ENCODE peak calls at places on chromosomes 7 and 10, in four cellular contexts. W, M, I and Y are unnamed samples.

GRCh38 chr7:158377800-158378623 is 209.6 kb downstream of the PTPRN2 start:
- DNase-seq in W (no peak), M (no peak), I (no peak), Y (no peak)

GRCh38 chr10:132713421-132714095 is 72.4 kb downstream of the NKX6-2 start:
- DNase-seq in W (no peak), M (no peak), I (no peak), Y (no peak)

GRCh38 chr10:102342958-102343357 is 52.5 kb upstream of the NFKB2 start:
- DNase-seq in I (peak; percentile 52), W (no peak), M (no peak), Y (peak; percentile 18)

GRCh38 chr7:74569501-74570075 is 87.9 kb upstream of the GTF2I start:
- DNase-seq in M (no peak), I (no peak), W (no peak), Y (no peak)

GRCh38 chr7:107874605-107875446 is 16.2 kb upstream of the DLD start:
- DNase-seq in M (no peak), W (peak; percentile 71), I (no peak), Y (peak; percentile 59)

GRCh38 chr10:59177031-59177861 is 803 bp downstream of the PHYHIPL start:
- DNase-seq in M (no peak), I (peak; percentile 21), W (peak; percentile 81), Y (peak; percentile 68)

GRCh38 chr7:78476851-78477405 is 678.4 kb downstream of the PHTF2 start:
- DNase-seq in W (no peak), I (no peak), M (no peak), Y (no peak)

GRCh38 chr7:29202651-29203069 is 8.1 kb downstream of the CHN2 start:
- DNase-seq in W (peak; percentile 95), I (no peak), M (no peak), Y (no peak)

GRCh38 chr7:107563072-107563760 is 504 bp downstream of the COG5 start:
- DNase-seq in W (peak; percentile 60), M (no peak), I (no peak), Y (no peak)

GRCh38 chr7:29851487-29851886 is 45.2 kb downstream of the WIPF3 start:
- DNase-seq in W (peak; percentile 49), I (no peak), M (no peak), Y (no peak)

GRCh38 chr7:96831446-96831845 is 121.8 kb upstream of the SEM1 start:
- DNase-seq in W (no peak), I (no peak), M (no peak), Y (no peak)

GRCh38 chr10:88372881-88373592 is 210.1 kb downstream of the RNLS start:
- DNase-seq in I (no peak), M (no peak), W (peak; percentile 62), Y (no peak)

GRCh38 chr10:112189465-112189864 is 5.9 kb upstream of the GPAM start:
- DNase-seq in W (no peak), I (no peak), M (no peak), Y (no peak)

GRCh38 chr10:101293007-101293723 is 60.8 kb upstream of the BTRC start:
- DNase-seq in I (no peak), M (no peak), W (no peak), Y (peak; percentile 62)

GRCh38 chr10:99917963-99918825 is 91.6 kb downstream of the DNMBP start:
- DNase-seq in M (no peak), I (no peak), W (no peak), Y (peak; percentile 96)

GRCh38 chr7:29809533-29810155 is 3.3 kb downstream of the WIPF3 start:
- DNase-seq in W (no peak), M (no peak), I (no peak), Y (no peak)

GRCh38 chr7:116966606-116967005 is 13.3 kb downstream of the ST7 start:
- DNase-seq in W (no peak), M (no peak), I (no peak), Y (no peak)

GRCh38 chr7:106309352-106309751 is 24.6 kb upstream of the NAMPT start:
- DNase-seq in M (no peak), W (no peak), I (no peak), Y (no peak)

GRCh38 chr7:130994378-130995115 is 260.5 kb upstream of the KLF14 start:
- DNase-seq in M (no peak), W (peak; percentile 46), I (no peak), Y (no peak)

GRCh38 chr10:71342850-71343773 is 24.1 kb downstream of the SLC29A3 start:
- DNase-seq in W (peak; percentile 38), M (no peak), I (no peak), Y (no peak)

GRCh38 chr7:54292171-54292925 is 249.8 kb upstream of the VSTM2A start:
- DNase-seq in M (no peak), I (no peak), W (no peak), Y (peak; percentile 84)

GRCh38 chr7:114857605-114858004 is 64.3 kb upstream of the MDFIC start:
- DNase-seq in W (no peak), M (no peak), I (no peak), Y (peak; percentile 22)

GRCh38 chr7:779480-779879 is 52.4 kb upstream of the PRKAR1B start:
- DNase-seq in M (no peak), I (no peak), W (no peak), Y (no peak)

GRCh38 chr7:117143580-117143979 is 179.3 kb downstream of the WNT2 start:
- DNase-seq in M (no peak), W (no peak), I (no peak), Y (no peak)

GRCh38 chr10:63210611-63211196 is 77.6 kb downstream of the NRBF2 start:
- DNase-seq in M (no peak), I (no peak), W (peak; percentile 15), Y (no peak)

GRCh38 chr7:135763261-135763660 is 14.6 kb upstream of the FAM180A start:
- DNase-seq in M (no peak), W (no peak), I (no peak), Y (no peak)

GRCh38 chr7:107966701-107967100 is 36.3 kb downstream of the LAMB1 start:
- DNase-seq in I (peak; percentile 63), W (no peak), M (no peak), Y (peak; percentile 91)

GRCh38 chr7:35694161-35694783 is 663 bp downstream of the HERPUD2 start:
- DNase-seq in W (peak; percentile 28), I (no peak), M (no peak), Y (no peak)

GRCh38 chr7:66377714-66378113 is 172.6 kb downstream of the TPST1 start:
- DNase-seq in M (no peak), W (no peak), I (no peak), Y (no peak)

GRCh38 chr7:132419538-132419937 is 156.7 kb downstream of the PLXNA4 start:
- DNase-seq in I (no peak), M (no peak), W (no peak), Y (no peak)

GRCh38 chr10:36506696-36507477 is 618.5 kb upstream of the ANKRD30A start:
- DNase-seq in M (no peak), W (no peak), I (no peak), Y (no peak)

GRCh38 chr10:78047314-78047891 is 13.7 kb downstream of the RPS24 start:
- DNase-seq in M (peak; percentile 86), I (peak; percentile 46), W (peak; percentile 76), Y (peak; percentile 93)

GRCh38 chr10:79019961-79020491 is 48.7 kb upstream of the ZMIZ1 start:
- DNase-seq in I (no peak), W (no peak), M (no peak), Y (peak; percentile 40)

GRCh38 chr7:44163591-44163990 is 22.5 kb upstream of the MYL7 start:
- DNase-seq in I (peak; percentile 86), W (no peak), M (no peak), Y (peak; percentile 15)

GRCh38 chr10:89215511-89215910 is 8.4 kb upstream of the CH25H start:
- DNase-seq in M (no peak), I (no peak), W (no peak), Y (no peak)

GRCh38 chr10:69629897-69630650 is at the start of gene FAM241B:
- DNase-seq in M (peak; percentile 71), I (no peak), W (peak; percentile 73), Y (peak; percentile 76)

GRCh38 chr7:23246540-23246939 is at the start of gene GPNMB:
- DNase-seq in W (no peak), M (no peak), I (peak; percentile 93), Y (peak; percentile 41)